ENCODE peak calls at places on chromosomes 6 and 20, in four cellular contexts. O, C, B and V are unnamed samples.

GRCh38 chr6:70474751-70475150 is 61.4 kb downstream of the FAM135A start:
- DNase-seq in O (no peak), C (no peak), B (no peak), V (no peak)

GRCh38 chr6:112526594-112526993 is 179.5 kb downstream of the RFPL4B start:
- DNase-seq in O (no peak), C (no peak), B (no peak), V (no peak)

GRCh38 chr6:104537185-104537584 is 322.5 kb downstream of the HACE1 start:
- DNase-seq in O (no peak), C (no peak), B (peak; percentile 56), V (no peak)

GRCh38 chr20:418858-419365 is 10.8 kb downstream of the RBCK1 start:
- DNase-seq in O (no peak), C (no peak), B (no peak), V (no peak)

GRCh38 chr20:64106981-64107735 is at the start of gene NPBWR2:
- DNase-seq in O (no peak), C (no peak), B (no peak), V (peak; percentile 34)

GRCh38 chr6:35980991-35981645 is 43.3 kb downstream of the SLC26A8 start:
- DNase-seq in O (no peak), C (no peak), B (no peak), V (no peak)

GRCh38 chr20:57958050-57958420 is 248.2 kb upstream of the PMEPA1 start:
- DNase-seq in O (no peak), C (no peak), B (no peak), V (no peak)

GRCh38 chr20:57688864-57689263 is 21.0 kb downstream of the PMEPA1 start:
- DNase-seq in O (no peak), C (no peak), B (no peak), V (no peak)

GRCh38 chr20:57442888-57443239 is 51.7 kb downstream of the RBM38 start:
- DNase-seq in O (no peak), C (no peak), B (no peak), V (no peak)

GRCh38 chr6:453152-453551 is 61.6 kb downstream of the IRF4 start:
- DNase-seq in O (no peak), C (no peak), B (peak; percentile 3), V (peak; percentile 59)

GRCh38 chr20:59082981-59083380 is 40.4 kb upstream of the PRELID3B start:
- DNase-seq in O (no peak), C (no peak), B (peak; percentile 59), V (no peak)

GRCh38 chr6:104325341-104326172 is 534.2 kb downstream of the HACE1 start:
- DNase-seq in O (no peak), C (peak; percentile 22), B (peak; percentile 11), V (no peak)

GRCh38 chr20:38628580-38629470 is 27.2 kb downstream of the ARHGAP40 start:
- DNase-seq in O (no peak), C (no peak), B (no peak), V (no peak)

GRCh38 chr6:168538892-168539811 is 98.2 kb downstream of the SMOC2 start:
- DNase-seq in O (no peak), C (no peak), B (no peak), V (no peak)

GRCh38 chr6:42952389-42952788 is 8.2 kb upstream of the GNMT start:
- DNase-seq in O (no peak), C (no peak), B (no peak), V (no peak)

GRCh38 chr6:35737413-35738211 is 780 bp downstream of the ARMC12 start:
- DNase-seq in O (no peak), C (peak; percentile 65), B (peak; percentile 87), V (no peak)

GRCh38 chr6:21538186-21538798 is 55.3 kb upstream of the SOX4 start:
- DNase-seq in O (no peak), C (no peak), B (peak; percentile 18), V (no peak)

GRCh38 chr6:139538366-139538765 is 163.9 kb upstream of the CITED2 start:
- DNase-seq in O (no peak), C (no peak), B (no peak), V (no peak)

GRCh38 chr20:39553120-39553519 is 591.0 kb downstream of the DHX35 start:
- DNase-seq in O (no peak), C (no peak), B (no peak), V (no peak)

GRCh38 chr6:110541701-110542309 is 65.4 kb upstream of the SLC22A16 start:
- DNase-seq in O (no peak), C (no peak), B (peak; percentile 44), V (no peak)

GRCh38 chr6:108621117-108621516 is 60.4 kb downstream of the FOXO3 start:
- DNase-seq in O (no peak), C (peak; percentile 23), B (peak; percentile 75), V (no peak)

GRCh38 chr20:45300961-45301360 is 5.7 kb upstream of the RBPJL start:
- DNase-seq in O (no peak), C (peak; percentile 50), B (no peak), V (peak; percentile 79)

GRCh38 chr20:8213831-8214587 is 81.9 kb downstream of the PLCB1 start:
- DNase-seq in O (no peak), C (no peak), B (no peak), V (no peak)

GRCh38 chr6:168247456-168248147 is 72.0 kb downstream of the DACT2 start:
- DNase-seq in O (no peak), C (no peak), B (peak; percentile 12), V (peak; percentile 48)

GRCh38 chr6:89987140-89987539 is 92.9 kb downstream of the GJA10 start:
- DNase-seq in O (no peak), C (no peak), B (no peak), V (no peak)

GRCh38 chr6:114284281-114284680 is 58.5 kb downstream of the HS3ST5 start:
- DNase-seq in O (no peak), C (no peak), B (peak; percentile 1), V (no peak)

GRCh38 chr6:153325661-153326060 is 194.6 kb upstream of the RGS17 start:
- DNase-seq in O (no peak), C (no peak), B (no peak), V (no peak)

GRCh38 chr6:43052842-43053544 is 658 bp downstream of the CUL7 start:
- DNase-seq in O (peak; percentile 23), C (no peak), B (no peak), V (no peak)

GRCh38 chr6:1701668-1702353 is 92.1 kb downstream of the FOXC1 start:
- DNase-seq in O (no peak), C (no peak), B (peak; percentile 96), V (no peak)

GRCh38 chr6:154307696-154308425 is 48.7 kb downstream of the IPCEF1 start:
- DNase-seq in O (no peak), C (no peak), B (no peak), V (no peak)

GRCh38 chr6:116475151-116475550 is 14.0 kb downstream of the CALHM6 start:
- DNase-seq in O (no peak), C (no peak), B (no peak), V (no peak)

GRCh38 chr20:7155794-7156193 is 388.3 kb downstream of the BMP2 start:
- DNase-seq in O (no peak), C (no peak), B (no peak), V (no peak)

GRCh38 chr20:7159903-7160302 is 392.4 kb downstream of the BMP2 start:
- DNase-seq in O (no peak), C (no peak), B (no peak), V (no peak)

GRCh38 chr20:7161690-7162089 is 394.2 kb downstream of the BMP2 start:
- DNase-seq in O (no peak), C (no peak), B (no peak), V (no peak)
- TF ChIP-seq CTCF in O (no peak), C (no peak), B (peak; percentile 25), V (peak; percentile 29)

GRCh38 chr6:79671605-79672266 is 40.6 kb downstream of the SH3BGRL2 start:
- DNase-seq in O (no peak), C (peak; percentile 59), B (no peak), V (no peak)

GRCh38 chr6:79672631-79673065 is 41.5 kb downstream of the SH3BGRL2 start:
- DNase-seq in O (no peak), C (peak; percentile 32), B (peak; percentile 16), V (no peak)

GRCh38 chr6:79673947-79674346 is 42.8 kb downstream of the SH3BGRL2 start:
- DNase-seq in O (no peak), C (no peak), B (no peak), V (no peak)

DNA sequence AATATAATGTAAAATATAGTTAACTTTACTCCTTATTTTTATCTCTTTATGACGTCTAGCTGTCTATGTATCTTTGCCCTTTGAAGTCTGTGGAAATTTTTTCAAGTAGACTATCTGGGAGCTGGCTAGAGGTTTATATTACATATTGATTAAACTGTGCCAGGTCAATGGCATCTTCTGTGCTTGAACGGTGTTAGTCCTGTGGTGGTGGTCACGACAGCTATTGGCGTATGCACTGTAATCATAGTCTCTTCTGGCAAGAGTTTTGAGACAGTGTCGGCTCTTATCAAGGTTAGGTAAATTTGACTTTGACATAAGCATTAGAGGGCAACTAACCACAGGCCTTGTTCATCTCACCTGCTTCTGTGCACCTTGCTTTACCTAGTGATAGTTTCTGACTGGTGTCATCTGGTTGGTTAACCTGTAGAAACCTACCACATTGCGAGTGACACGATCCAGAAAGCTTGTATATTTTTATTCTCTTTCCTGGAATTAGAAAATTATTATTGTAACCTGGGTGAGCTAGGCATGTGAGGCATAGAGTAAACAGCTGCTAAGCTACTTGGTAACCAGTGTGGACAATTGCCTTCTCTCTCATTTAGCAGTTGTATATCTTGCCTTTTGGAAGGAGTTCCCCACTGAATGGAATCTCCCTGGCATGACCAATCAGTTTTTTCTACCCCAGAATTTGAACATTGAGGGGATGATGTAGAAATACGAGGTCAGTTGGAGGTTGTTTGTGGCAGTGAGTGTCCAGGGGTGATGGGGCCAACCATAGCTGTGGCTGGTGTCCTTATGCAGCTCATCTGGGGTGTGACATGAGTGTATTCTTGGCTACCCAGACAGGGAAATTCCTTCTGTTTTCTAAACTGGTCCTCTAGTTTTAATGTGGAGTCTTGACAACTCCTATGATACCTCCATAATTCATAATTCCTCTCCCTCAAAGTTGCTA is 45.9 kb downstream of the SH3BGRL2 start:
- DNase-seq in O (no peak), C (no peak), B (no peak), V (no peak)
- TF ChIP-seq CTCF in O (no peak), C (no peak), B (no peak), V (no peak)

GRCh38 chr20:36591281-36591680 is 14.3 kb upstream of the RAB5IF start:
- DNase-seq in O (no peak), C (no peak), B (no peak), V (no peak)

GRCh38 chr20:36593347-36593746 is 12.2 kb upstream of the RAB5IF start:
- DNase-seq in O (no peak), C (no peak), B (no peak), V (no peak)

GRCh38 chr20:36587388-36588136 is 14.2 kb downstream of the TGIF2 start:
- DNase-seq in O (no peak), C (no peak), B (no peak), V (no peak)

GRCh38 chr20:36591854-36592641 is 13.5 kb upstream of the RAB5IF start:
- DNase-seq in O (no peak), C (peak; percentile 22), B (peak; percentile 55), V (no peak)
- TF ChIP-seq CTCF in O (no peak), C (peak; percentile 60), B (peak; percentile 64), V (no peak)

GRCh38 chr20:37354210-37355195 is 8.6 kb downstream of the SRC start:
- DNase-seq in O (no peak), C (no peak), B (no peak), V (no peak)

GRCh38 chr20:37355252-37356180 is 9.6 kb downstream of the SRC start:
- DNase-seq in O (no peak), C (no peak), B (no peak), V (no peak)

GRCh38 chr20:37356961-37357371 is 11.0 kb downstream of the SRC start:
- DNase-seq in O (no peak), C (no peak), B (no peak), V (no peak)

GRCh38 chr20:37357481-37358365 is 11.8 kb downstream of the SRC start:
- DNase-seq in O (no peak), C (no peak), B (no peak), V (no peak)

GRCh38 chr20:37356387-37356786 is 10.4 kb downstream of the SRC start:
- DNase-seq in O (no peak), C (no peak), B (peak; percentile 85), V (no peak)
- TF ChIP-seq CTCF in O (no peak), C (no peak), B (peak; percentile 6), V (no peak)